ENCODE peak calls at places on chromosomes 12 and 14, in four cellular contexts. A is K562, D is A549, X is endothelial cell of umbilical vein. Q is an unnamed sample.
A peak's percentile ranks its signal among the peaks of the same experiment; 100 is the strongest.

GRCh38 chr12:93978553-93978952 is 169.8 kb upstream of the PLXNC1 start:
- DNase-seq in A (no peak), X (no peak), D (no peak), Q (no peak)

GRCh38 chr14:73750161-73750901 is 36.1 kb upstream of the PNMA1 start:
- DNase-seq in X (no peak), A (no peak), D (no peak), Q (no peak)

GRCh38 chr12:49662998-49663843 is 39.9 kb downstream of the PRPF40B start:
- DNase-seq in D (no peak), X (peak; percentile 95), A (peak; percentile 51), Q (peak; percentile 98)

GRCh38 chr12:108699955-108700563 is 31.3 kb downstream of the CORO1C start:
- DNase-seq in A (peak; percentile 90), D (no peak), X (peak; percentile 94), Q (no peak)

GRCh38 chr12:105418232-105418631 is 87.7 kb downstream of the C12orf75 start:
- DNase-seq in X (no peak), D (peak; percentile 79), A (no peak), Q (no peak)

GRCh38 chr14:75667099-75667498 is 6.1 kb downstream of the TTLL5 start:
- DNase-seq in X (peak; percentile 64), D (no peak), A (no peak), Q (no peak)

GRCh38 chr14:82359201-82359600 is 825.5 kb upstream of the SEL1L start:
- DNase-seq in X (no peak), D (no peak), A (no peak), Q (no peak)

GRCh38 chr14:53011053-53011462 is 60.2 kb upstream of the FERMT2 start:
- DNase-seq in D (peak; percentile 66), A (no peak), X (no peak), Q (no peak)

GRCh38 chr14:68651652-68652432 is 141.0 kb downstream of the ZFP36L1 start:
- DNase-seq in D (no peak), A (no peak), X (no peak), Q (no peak)

GRCh38 chr12:26112703-26113147 is 12.1 kb downstream of the BHLHE41 start:
- DNase-seq in D (no peak), X (no peak), A (no peak), Q (peak; percentile 46)

GRCh38 chr14:94628578-94628977 is 16.4 kb downstream of the SERPINA3 start:
- DNase-seq in D (no peak), A (no peak), X (no peak), Q (no peak)

GRCh38 chr12:68871899-68872298 is 61.1 kb downstream of the CPM start:
- DNase-seq in A (no peak), X (peak; percentile 11), D (peak; percentile 47), Q (peak; percentile 68)

GRCh38 chr12:116121453-116121871 is 156.0 kb downstream of the MED13L start:
- DNase-seq in A (no peak), D (no peak), X (peak; percentile 77), Q (no peak)

GRCh38 chr12:113537751-113538087 is 66.0 kb upstream of the LHX5 start:
- DNase-seq in X (no peak), A (no peak), D (peak; percentile 13), Q (no peak)

GRCh38 chr14:73457935-73458218 is 469 bp downstream of the NUMB start:
- DNase-seq in X (no peak), A (no peak), D (no peak), Q (no peak)

GRCh38 chr14:61925043-61925442 is 162.8 kb downstream of the SNAPC1 start:
- DNase-seq in A (no peak), D (peak; percentile 22), X (peak; percentile 6), Q (peak; percentile 14)

GRCh38 chr12:120489018-120489417 is 6.9 kb upstream of the DYNLL1 start:
- DNase-seq in D (no peak), X (no peak), A (peak; percentile 19), Q (no peak)

GRCh38 chr12:98373019-98373554 is 142.3 kb upstream of the TMPO start:
- DNase-seq in D (peak; percentile 61), X (peak; percentile 61), A (peak; percentile 26), Q (peak; percentile 66)

GRCh38 chr12:96112733-96113132 is 77.3 kb upstream of the LTA4H start:
- DNase-seq in X (peak; percentile 44), D (no peak), A (no peak), Q (no peak)

GRCh38 chr14:64112859-64113258 is 181.3 kb downstream of the ESR2 start:
- DNase-seq in X (no peak), D (no peak), A (no peak), Q (peak; percentile 27)

GRCh38 chr12:64682572-64683277 is 72.4 kb downstream of the RASSF3 start:
- DNase-seq in X (peak; percentile 74), A (no peak), D (peak; percentile 40), Q (peak; percentile 48)

GRCh38 chr14:68784995-68785816 is 7.7 kb downstream of the ZFP36L1 start:
- DNase-seq in D (peak; percentile 87), X (peak; percentile 46), A (no peak), Q (no peak)

GRCh38 chr12:53298154-53298553 is 1.3 kb upstream of the MYG1 start:
- DNase-seq in A (no peak), X (peak; percentile 42), D (no peak), Q (peak; percentile 41)

GRCh38 chr12:75641031-75641780 is 129.8 kb upstream of the KRR1 start:
- DNase-seq in X (no peak), A (peak; percentile 36), D (peak; percentile 66), Q (peak; percentile 92)

GRCh38 chr14:104891664-104892500 is 26.8 kb downstream of the CEP170B start:
- DNase-seq in X (no peak), A (no peak), D (no peak), Q (peak; percentile 2)

GRCh38 chr14:64770751-64771150 is 66.5 kb downstream of the PLEKHG3 start:
- DNase-seq in A (no peak), D (no peak), X (no peak), Q (no peak)

GRCh38 chr12:56630180-56630632 is at the start of gene BAZ2A:
- DNase-seq in A (peak; percentile 90), X (peak; percentile 73), D (peak; percentile 85), Q (peak; percentile 92)
- TF ChIP-seq POLR2A in A (no peak), X (no peak), D (no peak), Q (peak; percentile 34)

DNA sequence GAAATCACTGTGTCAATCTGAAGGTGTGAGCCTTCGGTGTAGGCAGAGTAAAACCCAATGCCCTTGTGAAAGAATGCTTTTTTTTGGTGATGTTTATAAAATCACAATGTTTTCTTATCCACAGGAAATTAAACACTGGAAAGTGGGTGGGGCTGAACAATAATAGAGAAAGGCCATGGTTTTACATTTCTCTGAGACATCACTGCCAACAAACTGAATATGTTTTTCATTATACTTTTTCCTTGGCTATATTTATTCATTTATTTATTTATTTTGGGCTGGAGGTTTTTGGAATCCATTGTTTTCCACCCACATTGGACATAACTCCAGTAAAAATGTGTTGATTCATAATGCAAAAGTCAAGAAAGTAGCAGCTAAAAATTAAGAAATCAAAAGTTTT is 16.9 kb downstream of the LRRK2 start:
- DNase-seq in D (no peak), X (peak; percentile 24), A (no peak), Q (no peak)
- TF ChIP-seq MYC in D (no peak), X (no peak), A (no peak), Q (no peak)

GRCh38 chr12:1503281-1503711 is 91.1 kb downstream of the FBXL14 start:
- DNase-seq in A (no peak), X (no peak), D (no peak), Q (no peak)

GRCh38 chr12:1501001-1501400 is 93.4 kb downstream of the FBXL14 start:
- DNase-seq in X (no peak), D (no peak), A (no peak), Q (no peak)

GRCh38 chr12:1502441-1502785 is 92.0 kb downstream of the FBXL14 start:
- DNase-seq in A (no peak), X (no peak), D (no peak), Q (no peak)

GRCh38 chr12:1502856-1503255 is 91.5 kb downstream of the FBXL14 start:
- DNase-seq in A (no peak), D (no peak), X (no peak), Q (no peak)

GRCh38 chr12:1501695-1502440 is 92.5 kb downstream of the FBXL14 start:
- DNase-seq in A (no peak), D (no peak), X (no peak), Q (no peak)
- TF ChIP-seq POLR2A in A (no peak), D (no peak), X (no peak), Q (no peak)

DNA sequence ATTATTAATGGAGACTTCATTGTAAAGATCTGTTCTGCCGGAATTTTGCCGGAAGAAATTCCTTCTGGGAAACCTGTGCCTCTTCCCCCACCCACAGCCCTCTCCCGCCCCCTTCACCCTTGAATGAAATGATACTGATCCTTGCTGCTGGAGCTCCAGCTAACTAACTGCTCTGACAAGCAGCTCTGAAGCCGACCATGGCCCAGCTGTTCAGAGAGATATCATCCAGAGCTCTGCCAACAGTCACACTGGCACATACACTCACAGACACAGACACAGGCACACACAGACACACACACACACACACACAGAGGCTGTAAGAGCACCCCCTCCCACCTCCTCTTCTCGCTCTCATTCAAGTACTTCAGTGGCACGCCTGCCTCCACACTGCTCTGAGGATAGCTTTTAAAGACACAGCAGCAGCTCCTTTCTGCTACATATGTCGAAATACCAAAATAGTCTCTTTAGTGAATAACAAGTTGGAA is 88.6 kb downstream of the R3HDM2 start:
- DNase-seq in X (peak; percentile 5), A (no peak), D (peak; percentile 71), Q (peak; percentile 18)
- TF ChIP-seq MYC in X (no peak), A (no peak), D (no peak), Q (no peak)

GRCh38 chr12:111405149-111405855 is 421 bp upstream of the SH2B3 start:
- DNase-seq in D (peak; percentile 95), A (peak; percentile 98), X (peak; percentile 98), Q (peak; percentile 99)
- TF ChIP-seq POLR2A in D (no peak), A (peak; percentile 88), X (no peak), Q (peak; percentile 51)

GRCh38 chr12:42039146-42039545 is 105.5 kb downstream of the GXYLT1 start:
- DNase-seq in X (peak; percentile 34), A (no peak), D (peak; percentile 26), Q (no peak)
- TF ChIP-seq MYC in X (no peak), A (no peak), D (no peak), Q (no peak)

GRCh38 chr14:92496458-92496857 is 17.1 kb upstream of the RIN3 start:
- DNase-seq in A (no peak), D (no peak), X (peak; percentile 28), Q (no peak)

GRCh38 chr14:92494512-92494911 is 19.1 kb upstream of the RIN3 start:
- DNase-seq in X (no peak), D (no peak), A (no peak), Q (peak; percentile 46)

GRCh38 chr14:92495041-92495440 is 18.5 kb upstream of the RIN3 start:
- DNase-seq in D (peak; percentile 35), A (no peak), X (no peak), Q (peak; percentile 66)

GRCh38 chr14:92499216-92499615 is 14.4 kb upstream of the RIN3 start:
- DNase-seq in D (no peak), A (no peak), X (no peak), Q (no peak)

GRCh38 chr14:92497391-92497790 is 16.2 kb upstream of the RIN3 start:
- DNase-seq in A (no peak), X (no peak), D (no peak), Q (no peak)
- TF ChIP-seq POLR2A in A (no peak), X (no peak), D (no peak), Q (no peak)